ENCODE peak calls at places on chromosomes 3 and 15, in nine cellular contexts. J is OCI-LY7; O is CD8-positive, alpha-beta T cell; P is left ventricle myocardium inferior; B is body of pancreas; K is cardiac muscle cell; I is dorsolateral prefrontal cortex; L is A549; F is GM12878. D is an unnamed sample.
A peak's percentile ranks its signal among the peaks of the same experiment; 100 is the strongest.

GRCh38 chr3:14814473-14814872 is 4.3 kb upstream of the FGD5 start:
- DNase-seq in K (no peak), I (no peak), O (no peak), J (no peak), P (no peak), B (no peak), L (no peak), F (no peak), D (no peak)

GRCh38 chr15:82851981-82852511 is 42.6 kb downstream of the WHAMM start:
- DNase-seq in P (no peak), I (no peak), F (no peak), O (no peak), L (no peak), K (no peak), B (no peak), J (no peak), D (no peak)

GRCh38 chr3:174153875-174154274 is 705.3 kb upstream of the NAALADL2 start:
- DNase-seq in J (no peak), B (no peak), O (no peak), F (no peak), I (no peak), P (no peak), L (no peak), K (no peak), D (no peak)

GRCh38 chr3:86967062-86967461 is 23.9 kb downstream of the VGLL3 start:
- DNase-seq in O (no peak), F (no peak), L (no peak), P (no peak), J (no peak), B (no peak), K (no peak), I (no peak), D (no peak)

GRCh38 chr3:71724584-71725278 is 471 bp downstream of the EIF4E3 start:
- DNase-seq in F (no peak), P (peak; percentile 55), L (peak; percentile 44), B (peak; percentile 56), J (no peak), K (peak; percentile 67), I (peak; percentile 39), O (peak; percentile 31), D (peak; percentile 79)

GRCh38 chr3:4511491-4512251 is 18.5 kb downstream of the ITPR1 start:
- DNase-seq in J (no peak), K (no peak), O (no peak), F (no peak), P (no peak), I (no peak), B (no peak), L (no peak), D (no peak)

GRCh38 chr15:84981711-84982300 is at the start of gene PDE8A:
- DNase-seq in J (peak; percentile 64), P (peak; percentile 58), F (no peak), I (no peak), L (peak; percentile 63), K (peak; percentile 62), B (peak; percentile 51), O (peak; percentile 52), D (no peak)

GRCh38 chr15:73922186-73923151 is 3.8 kb upstream of the LOXL1 start:
- DNase-seq in I (no peak), F (no peak), K (peak; percentile 69), B (no peak), L (no peak), P (peak; percentile 30), O (no peak), J (no peak), D (no peak)

GRCh38 chr3:187150599-187150998 is 11.3 kb upstream of the RPL39L start:
- DNase-seq in L (no peak), K (no peak), P (no peak), F (no peak), B (peak; percentile 15), O (peak; percentile 65), J (peak; percentile 64), I (no peak), D (no peak)

GRCh38 chr3:171835116-171835515 is 8.0 kb upstream of the TMEM212 start:
- DNase-seq in O (no peak), I (no peak), K (no peak), F (no peak), L (no peak), B (no peak), P (no peak), J (no peak), D (no peak)

GRCh38 chr3:171833775-171834460 is 9.2 kb upstream of the TMEM212 start:
- DNase-seq in F (no peak), P (no peak), B (no peak), I (no peak), L (no peak), J (peak; percentile 15), O (no peak), K (no peak), D (no peak)

GRCh38 chr3:171835613-171836012 is 7.5 kb upstream of the TMEM212 start:
- DNase-seq in O (no peak), P (no peak), J (no peak), F (no peak), B (no peak), I (no peak), L (no peak), K (no peak), D (no peak)

GRCh38 chr3:171833006-171833405 is 10.1 kb upstream of the TMEM212 start:
- DNase-seq in K (no peak), O (no peak), F (no peak), I (no peak), B (no peak), L (no peak), J (no peak), P (no peak), D (no peak)

DNA sequence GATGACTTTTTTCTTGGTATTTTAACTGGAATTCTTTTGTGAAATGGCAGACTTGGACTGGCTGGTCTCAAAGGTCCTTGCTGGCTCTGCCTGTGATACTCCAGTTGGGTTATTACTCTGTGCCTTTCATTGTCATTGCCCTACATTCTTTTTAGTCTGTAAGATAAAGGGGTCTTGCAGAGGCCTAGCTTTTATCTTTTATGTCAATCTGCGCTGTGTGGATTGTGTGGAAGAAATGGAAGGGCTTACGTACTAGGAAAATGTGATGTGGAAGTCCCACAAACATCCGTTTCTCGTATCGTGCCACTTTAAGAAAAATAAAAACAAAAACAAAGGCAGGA is 8.7 kb upstream of the TMEM212 start:
- DNase-seq in K (no peak), B (no peak), F (no peak), J (no peak), P (no peak), O (no peak), L (no peak), I (no peak), D (no peak)
- H3K27ac ChIP-seq in K (peak overlapping the region; percentile 66), B (peak overlapping the region; percentile 64), F (no peak overlapping the region), J (no peak overlapping the region), P (peak overlapping the region; percentile 85), O (no peak overlapping the region), L (peak overlapping the region; percentile 76), I (peak overlapping the region; percentile 27), D (peak overlapping the region; percentile 47)

GRCh38 chr15:44319385-44319784 is 30.9 kb downstream of the GOLM2 start:
- DNase-seq in J (peak; percentile 57), F (peak; percentile 47), P (no peak), K (no peak), B (no peak), I (no peak), O (no peak), L (no peak), D (no peak)
- TF ChIP-seq CTCF in J (peak; percentile 81), F (peak; percentile 80), P (no peak), K (no peak), B (no peak), I (no peak), O (no peak), L (no peak), D (no peak)

GRCh38 chr3:43484926-43485488 is 136.8 kb downstream of the ANO10 start:
- DNase-seq in J (no peak), F (no peak), I (no peak), K (no peak), L (no peak), O (no peak), P (no peak), B (no peak), D (no peak)
- H3K4me3 ChIP-seq in J (no peak overlapping the region), F (no peak overlapping the region), I (no peak overlapping the region), K (no peak overlapping the region), L (no peak overlapping the region), O (no peak overlapping the region), P (no peak overlapping the region), B (no peak overlapping the region), D (no peak overlapping the region)

GRCh38 chr3:57011022-57011421 is 49.4 kb upstream of the SPATA12 start:
- DNase-seq in K (no peak), J (no peak), B (no peak), L (no peak), F (no peak), O (no peak), P (no peak), I (no peak), D (no peak)

GRCh38 chr3:57006949-57007419 is 53.5 kb upstream of the SPATA12 start:
- DNase-seq in F (no peak), J (peak; percentile 44), K (peak; percentile 31), O (no peak), P (no peak), L (peak; percentile 18), I (no peak), B (peak; percentile 59), D (no peak)

GRCh38 chr3:57007513-57008415 is 52.7 kb upstream of the SPATA12 start:
- DNase-seq in J (no peak), K (no peak), L (peak; percentile 21), O (no peak), B (peak; percentile 49), F (no peak), P (peak; percentile 59), I (no peak), D (peak; percentile 72)

GRCh38 chr3:57009367-57009766 is 51.1 kb upstream of the SPATA12 start:
- DNase-seq in P (no peak), I (no peak), F (no peak), O (no peak), J (no peak), L (no peak), K (no peak), B (no peak), D (no peak)

DNA sequence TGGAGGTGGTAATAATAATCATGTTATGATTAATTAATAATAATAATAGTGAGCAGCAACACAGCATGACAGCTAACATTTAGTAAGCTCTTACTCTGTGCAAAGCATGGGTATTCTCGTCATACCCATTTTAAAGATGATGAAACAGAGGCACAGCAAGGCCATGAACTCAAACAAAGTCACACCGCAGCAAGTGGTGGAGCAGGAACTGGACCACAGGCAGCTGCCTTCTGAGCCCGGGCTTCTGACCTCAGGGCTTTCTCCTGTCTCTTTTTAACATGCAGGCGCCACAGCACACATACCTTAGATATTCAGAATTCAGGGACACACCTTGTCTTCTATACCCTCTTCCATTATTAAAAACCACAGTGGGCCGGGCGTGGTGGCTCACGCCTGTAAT is 50.7 kb upstream of the SPATA12 start:
- DNase-seq in O (no peak), K (no peak), L (no peak), B (no peak), F (no peak), P (no peak), J (no peak), I (no peak), D (no peak)
- H3K27ac ChIP-seq in O (no peak overlapping the region), K (no peak overlapping the region), L (no peak overlapping the region), B (peak overlapping the region; percentile 79), F (no peak overlapping the region), P (no peak overlapping the region), J (no peak overlapping the region), I (no peak overlapping the region), D (no peak overlapping the region)

GRCh38 chr3:112647122-112647521 is 6.2 kb upstream of the CCDC80 start:
- DNase-seq in B (no peak), J (no peak), K (peak; percentile 41), I (no peak), O (no peak), P (no peak), L (peak; percentile 61), F (no peak), D (no peak)
- TF ChIP-seq CTCF in B (no peak), J (no peak), K (no peak), I (no peak), O (no peak), P (no peak), L (no peak), F (no peak), D (no peak)